ENCODE peak calls at places on chromosome 1, in seven cellular contexts. R is heart left ventricle; J is CD8-positive, alpha-beta T cell; N is stomach; T is kidney epithelial cell; X is choroid plexus epithelial cell; W is tibial nerve. H is an unnamed sample.

GRCh38 chr1:42957880-42958487 is 684 bp downstream of the SLC2A1 start:
- DNase-seq in J (peak; percentile 49), N (peak; percentile 46), W (no peak), X (no peak), R (peak; percentile 49), T (no peak), H (peak; percentile 93)

GRCh38 chr1:228358039-228358763 is 48.4 kb downstream of the TRIM11 start:
- DNase-seq in T (no peak), N (no peak), X (no peak), W (no peak), J (no peak), R (no peak), H (no peak)

GRCh38 chr1:209884665-209885117 is 53.3 kb upstream of the SYT14 start:
- DNase-seq in N (peak; percentile 39), T (peak; percentile 100), W (no peak), R (no peak), X (peak; percentile 99), J (peak; percentile 12), H (no peak)

GRCh38 chr1:67675800-67676199 is 9.2 kb upstream of the GADD45A start:
- DNase-seq in R (no peak), X (no peak), W (no peak), T (no peak), N (no peak), J (no peak), H (no peak)

GRCh38 chr1:88519156-88519555 is 164.9 kb upstream of the PKN2 start:
- DNase-seq in J (no peak), W (no peak), N (no peak), R (no peak), T (peak; percentile 32), X (no peak), H (no peak)

GRCh38 chr1:10338047-10338446 is 60.8 kb upstream of the PGD start:
- DNase-seq in R (peak; percentile 33), J (no peak), X (peak; percentile 70), N (no peak), T (no peak), W (peak; percentile 17), H (peak; percentile 72)

GRCh38 chr1:207863893-207864535 is 46.9 kb downstream of the CD34 start:
- DNase-seq in X (no peak), T (no peak), N (no peak), R (no peak), J (no peak), W (no peak), H (peak; percentile 58)

GRCh38 chr1:29884740-29885139 is 648.4 kb downstream of the PTPRU start:
- DNase-seq in R (no peak), N (no peak), T (no peak), X (no peak), W (no peak), J (no peak), H (no peak)

GRCh38 chr1:11492235-11492634 is 13.3 kb downstream of the DISP3 start:
- DNase-seq in J (no peak), R (no peak), N (no peak), W (no peak), T (no peak), X (no peak), H (no peak)

GRCh38 chr1:5917281-5917590 is 75.0 kb downstream of the NPHP4 start:
- DNase-seq in T (no peak), R (no peak), W (no peak), X (no peak), J (no peak), N (no peak), H (no peak)

GRCh38 chr1:190169311-190170067 is 308.2 kb downstream of the BRINP3 start:
- DNase-seq in R (no peak), X (peak; percentile 86), N (no peak), T (no peak), J (no peak), W (no peak), H (no peak)

GRCh38 chr1:70685300-70686286 is 274.5 kb downstream of the CTH start:
- DNase-seq in W (peak; percentile 16), X (peak; percentile 60), N (peak; percentile 69), J (peak; percentile 7), T (no peak), R (peak; percentile 41), H (peak; percentile 47)

GRCh38 chr1:18634276-18634675 is 3.6 kb downstream of the PAX7 start:
- DNase-seq in T (no peak), J (no peak), X (no peak), W (no peak), R (no peak), N (no peak), H (no peak)

GRCh38 chr1:202659974-202660373 is 50.3 kb downstream of the SYT2 start:
- DNase-seq in W (no peak), X (no peak), J (no peak), N (no peak), T (no peak), R (no peak), H (no peak)

GRCh38 chr1:225651376-225651871 is 1.5 kb downstream of the ENAH start:
- DNase-seq in N (no peak), T (no peak), X (peak; percentile 46), J (no peak), R (no peak), W (no peak), H (no peak)

GRCh38 chr1:235632538-235633219 is 16.9 kb downstream of the GNG4 start:
- DNase-seq in N (no peak), X (peak; percentile 54), T (no peak), R (no peak), W (no peak), J (no peak), H (peak; percentile 74)

GRCh38 chr1:114668784-114669561 is 876 bp downstream of the DENND2C start:
- DNase-seq in J (no peak), N (no peak), W (no peak), X (peak; percentile 7), R (no peak), T (no peak), H (no peak)

GRCh38 chr1:94169126-94169525 is 48.2 kb upstream of the ABCA4 start:
- DNase-seq in N (no peak), T (no peak), R (no peak), W (no peak), J (no peak), X (no peak), H (no peak)

GRCh38 chr1:164644774-164645634 is 86.0 kb downstream of the PBX1 start:
- DNase-seq in N (no peak), R (no peak), T (no peak), X (peak; percentile 64), J (no peak), W (no peak), H (no peak)

GRCh38 chr1:20621012-20621411 is 12.2 kb upstream of the PINK1 start:
- DNase-seq in X (no peak), W (no peak), N (no peak), T (no peak), R (no peak), J (no peak), H (no peak)

GRCh38 chr1:20617157-20617487 is 16.1 kb upstream of the PINK1 start:
- DNase-seq in W (no peak), N (no peak), X (no peak), R (no peak), J (no peak), T (no peak), H (no peak)

GRCh38 chr1:20616468-20617156 is 16.6 kb upstream of the PINK1 start:
- DNase-seq in R (no peak), W (no peak), T (no peak), J (no peak), X (peak; percentile 23), N (no peak), H (peak; percentile 71)

GRCh38 chr1:20620005-20620404 is 13.3 kb upstream of the PINK1 start:
- DNase-seq in T (no peak), R (no peak), X (no peak), J (no peak), W (no peak), N (no peak), H (no peak)

DNA sequence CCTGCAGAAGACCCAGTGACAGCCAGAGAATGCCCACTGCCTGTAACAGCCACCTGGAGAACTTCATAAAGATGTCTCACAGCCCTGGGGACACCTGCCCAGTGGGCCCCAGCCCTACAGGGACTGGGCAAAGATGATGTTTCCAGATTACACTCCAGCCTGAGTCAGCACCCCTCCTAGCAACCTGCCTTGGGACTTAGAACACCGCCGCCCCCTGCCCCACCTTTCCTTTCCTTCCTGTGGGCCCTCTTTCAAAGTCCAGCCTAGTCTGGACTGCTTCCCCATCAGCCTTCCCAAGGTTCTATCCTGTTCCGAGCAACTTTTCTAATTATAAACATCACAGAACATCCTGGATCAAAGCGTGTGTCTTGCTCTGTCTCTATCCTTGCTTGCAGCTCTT is 14.7 kb upstream of the PINK1 start:
- DNase-seq in J (no peak), N (no peak), R (peak; percentile 27), W (no peak), X (no peak), T (no peak), H (no peak)
- TF ChIP-seq CTCF in J (no peak), N (no peak), R (no peak), W (no peak), X (no peak), T (no peak), H (no peak)

DNA sequence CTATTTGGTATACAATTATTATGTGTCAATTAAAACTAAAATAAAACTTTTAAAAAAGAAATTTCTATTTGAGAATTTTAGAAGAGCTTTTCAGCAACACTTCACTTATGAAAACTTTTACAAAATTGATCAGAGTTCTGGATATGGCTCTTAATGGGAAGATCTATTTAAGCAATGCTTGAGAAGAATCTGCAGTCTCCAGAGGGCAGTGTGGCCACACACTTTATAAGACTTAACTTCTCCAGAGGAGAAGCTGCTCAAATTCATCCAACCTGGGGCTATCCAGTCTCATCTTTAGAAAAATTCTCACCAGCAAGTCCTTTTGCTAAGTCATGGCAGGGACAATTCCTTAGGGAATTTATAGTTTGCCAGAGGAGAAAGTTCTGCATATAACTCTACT is 25.2 kb upstream of the AGO1 start:
- DNase-seq in R (no peak), J (no peak), X (peak; percentile 74), N (no peak), W (no peak), T (no peak), H (peak; percentile 29)
- TF ChIP-seq CTCF in R (no peak), J (no peak), X (peak; percentile 57), N (no peak), W (no peak), T (peak; percentile 19), H (no peak)

DNA sequence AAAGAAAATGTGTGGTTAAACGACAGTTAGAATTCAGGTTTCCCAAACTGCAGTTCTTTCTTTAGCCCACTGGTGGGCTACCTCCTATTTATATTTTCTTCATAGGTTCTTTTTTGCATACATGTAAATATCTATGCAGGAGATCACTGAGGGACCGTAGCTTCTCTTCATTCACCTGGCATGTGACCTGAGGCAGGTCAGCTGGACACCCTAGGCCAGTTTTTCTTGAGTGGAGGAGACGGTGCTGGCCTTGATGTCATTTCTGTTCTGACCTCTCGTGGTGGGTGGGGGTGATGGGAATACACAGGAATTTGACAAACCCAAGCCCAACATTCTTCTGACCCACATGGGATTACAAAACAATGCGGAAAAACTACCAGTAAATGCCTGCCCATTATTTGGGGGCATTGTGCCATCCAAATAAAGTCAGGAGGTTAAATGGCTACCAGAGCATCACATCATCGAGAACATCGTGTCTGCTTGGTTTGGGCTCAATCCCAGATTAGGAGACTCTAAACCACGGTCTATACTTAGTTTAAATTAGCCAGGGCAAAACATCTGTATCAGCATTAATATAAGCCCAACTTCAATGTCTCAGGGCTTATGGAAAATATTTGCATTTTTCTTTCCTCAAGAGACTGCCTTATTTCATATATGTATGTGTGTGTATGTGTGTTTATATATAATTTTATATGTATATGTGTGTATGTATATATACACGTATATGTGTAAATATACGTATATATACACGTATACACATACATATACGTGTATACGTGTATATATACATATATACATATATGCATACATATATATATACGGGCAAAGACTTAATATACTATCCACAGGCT is 7.4 kb upstream of the IRF2BP2 start:
- DNase-seq in R (no peak), X (peak; percentile 59), T (no peak), J (no peak), N (no peak), W (peak; percentile 28), H (no peak)
- TF ChIP-seq CTCF in R (no peak), X (peak; percentile 41), T (peak; percentile 30), J (peak; percentile 3), N (no peak), W (peak; percentile 34), H (no peak)

GRCh38 chr1:63327417-63328139 is 5.2 kb downstream of the FOXD3 start:
- DNase-seq in J (no peak), W (no peak), X (peak; percentile 67), R (no peak), N (peak; percentile 62), T (no peak), H (peak; percentile 78)
- TF ChIP-seq CTCF in J (no peak), W (peak; percentile 87), X (peak; percentile 86), R (peak; percentile 65), N (no peak), T (peak; percentile 83), H (peak; percentile 82)